ENCODE peak calls at places on chromosomes 12 and 14, in ten cellular contexts. One of them, this sample, is unnamed.
A peak's percentile ranks its signal among the peaks of the same experiment; 100 is the strongest.

GRCh38 chr14:104290756-104291122 is 152.4 kb downstream of the KIF26A start:
- DNase-seq in GM12891: no peak
- DNase-seq in effector CD4-positive, alpha-beta T cell: no peak
- DNase-seq in effector memory CD4-positive, alpha-beta T cell: no peak
- DNase-seq in cardiac muscle cell: no peak
- DNase-seq in stimulated activated naive B cell treated with anti-CD40 and anti-IgM and Interleukin-4, amounts not matched to agents 10 μg/mL and 1 μg/mL and 100 μg/mL, for 72 hours: no peak
- DNase-seq in GDM1: no peak
- DNase-seq in breast epithelium: peak; percentile 43
- DNase-seq in Daoy: no peak
- DNase-seq in fibroblast of the aortic adventitia: no peak
- DNase-seq in this sample: no peak

GRCh38 chr14:33768458-33768830 is 182.4 kb downstream of the EGLN3 start:
- DNase-seq in GM12891: no peak
- DNase-seq in fibroblast of the aortic adventitia: peak; percentile 72
- DNase-seq in stimulated activated naive B cell treated with anti-CD40 and anti-IgM and Interleukin-4, amounts not matched to agents 10 μg/mL and 1 μg/mL and 100 μg/mL, for 72 hours: no peak
- DNase-seq in breast epithelium: no peak
- DNase-seq in Daoy: no peak
- DNase-seq in effector CD4-positive, alpha-beta T cell: no peak
- DNase-seq in GDM1: no peak
- DNase-seq in cardiac muscle cell: peak; percentile 45
- DNase-seq in effector memory CD4-positive, alpha-beta T cell: no peak
- DNase-seq in this sample: peak; percentile 46

GRCh38 chr12:3225154-3225795 is 148.1 kb downstream of the TSPAN9 start:
- DNase-seq in effector CD4-positive, alpha-beta T cell: no peak
- DNase-seq in fibroblast of the aortic adventitia: no peak
- DNase-seq in GM12891: no peak
- DNase-seq in breast epithelium: no peak
- DNase-seq in Daoy: peak; percentile 95
- DNase-seq in GDM1: no peak
- DNase-seq in cardiac muscle cell: peak; percentile 53
- DNase-seq in stimulated activated naive B cell treated with anti-CD40 and anti-IgM and Interleukin-4, amounts not matched to agents 10 μg/mL and 1 μg/mL and 100 μg/mL, for 72 hours: no peak
- DNase-seq in effector memory CD4-positive, alpha-beta T cell: no peak
- DNase-seq in this sample: peak; percentile 78

GRCh38 chr12:107091381-107091780 is 2.0 kb downstream of the CRY1 start:
- DNase-seq in fibroblast of the aortic adventitia: peak; percentile 90
- DNase-seq in GDM1: no peak
- DNase-seq in stimulated activated naive B cell treated with anti-CD40 and anti-IgM and Interleukin-4, amounts not matched to agents 10 μg/mL and 1 μg/mL and 100 μg/mL, for 72 hours: no peak
- DNase-seq in effector CD4-positive, alpha-beta T cell: no peak
- DNase-seq in Daoy: peak; percentile 63
- DNase-seq in effector memory CD4-positive, alpha-beta T cell: no peak
- DNase-seq in GM12891: no peak
- DNase-seq in cardiac muscle cell: peak; percentile 86
- DNase-seq in breast epithelium: no peak
- DNase-seq in this sample: peak; percentile 89

GRCh38 chr14:101774814-101775213 is 13.3 kb downstream of the PPP2R5C start:
- DNase-seq in Daoy: no peak
- DNase-seq in stimulated activated naive B cell treated with anti-CD40 and anti-IgM and Interleukin-4, amounts not matched to agents 10 μg/mL and 1 μg/mL and 100 μg/mL, for 72 hours: no peak
- DNase-seq in GDM1: no peak
- DNase-seq in fibroblast of the aortic adventitia: no peak
- DNase-seq in effector CD4-positive, alpha-beta T cell: no peak
- DNase-seq in GM12891: no peak
- DNase-seq in breast epithelium: no peak
- DNase-seq in cardiac muscle cell: no peak
- DNase-seq in effector memory CD4-positive, alpha-beta T cell: no peak
- DNase-seq in this sample: no peak

GRCh38 chr14:37063467-37064240 is 108.8 kb downstream of the SLC25A21 start:
- DNase-seq in effector memory CD4-positive, alpha-beta T cell: no peak
- DNase-seq in cardiac muscle cell: no peak
- DNase-seq in GDM1: no peak
- DNase-seq in stimulated activated naive B cell treated with anti-CD40 and anti-IgM and Interleukin-4, amounts not matched to agents 10 μg/mL and 1 μg/mL and 100 μg/mL, for 72 hours: no peak
- DNase-seq in GM12891: no peak
- DNase-seq in breast epithelium: no peak
- DNase-seq in Daoy: no peak
- DNase-seq in effector CD4-positive, alpha-beta T cell: no peak
- DNase-seq in fibroblast of the aortic adventitia: no peak
- DNase-seq in this sample: peak; percentile 42

GRCh38 chr12:119341988-119342387 is 7.5 kb downstream of the CCDC60 start:
- DNase-seq in Daoy: no peak
- DNase-seq in effector CD4-positive, alpha-beta T cell: no peak
- DNase-seq in cardiac muscle cell: no peak
- DNase-seq in GDM1: no peak
- DNase-seq in breast epithelium: no peak
- DNase-seq in effector memory CD4-positive, alpha-beta T cell: no peak
- DNase-seq in stimulated activated naive B cell treated with anti-CD40 and anti-IgM and Interleukin-4, amounts not matched to agents 10 μg/mL and 1 μg/mL and 100 μg/mL, for 72 hours: no peak
- DNase-seq in fibroblast of the aortic adventitia: no peak
- DNase-seq in GM12891: no peak
- DNase-seq in this sample: no peak

GRCh38 chr12:44511289-44511688 is 364.8 kb downstream of the NELL2 start:
- DNase-seq in stimulated activated naive B cell treated with anti-CD40 and anti-IgM and Interleukin-4, amounts not matched to agents 10 μg/mL and 1 μg/mL and 100 μg/mL, for 72 hours: no peak
- DNase-seq in GM12891: no peak
- DNase-seq in fibroblast of the aortic adventitia: no peak
- DNase-seq in GDM1: no peak
- DNase-seq in cardiac muscle cell: no peak
- DNase-seq in effector CD4-positive, alpha-beta T cell: no peak
- DNase-seq in effector memory CD4-positive, alpha-beta T cell: no peak
- DNase-seq in Daoy: no peak
- DNase-seq in breast epithelium: no peak
- DNase-seq in this sample: no peak

This sample was measured in fibroblast of mammary gland.